ENCODE peak calls at places on chromosome 10, in nine cellular contexts. A, V, B, C, U, L, D, T and I are unnamed samples. For H3K4me1 and H3K9me3, the result is how much of the 10 kb centered on the place peaks cover.

GRCh38 chr10:44330431-44330830 is 54.5 kb downstream of the CXCL12 start:
- DNase-seq in B (no peak), L (no peak), C (no peak), A (no peak), U (no peak), V (no peak), D (no peak), T (no peak), I (no peak)

GRCh38 chr10:29482591-29483421 is 152.0 kb downstream of the SVIL start:
- DNase-seq in L (peak), D (peak), U (no peak), V (no peak), T (no peak), B (no peak), C (no peak), A (no peak), I (no peak)

GRCh38 chr10:22479419-22479818 is 134.1 kb downstream of the SPAG6 start:
- DNase-seq in A (no peak), C (no peak), L (no peak), B (no peak), T (no peak), D (no peak), V (no peak), U (no peak), I (no peak)

GRCh38 chr10:128124813-128125403 is 1.3 kb downstream of the MKI67 start:
- DNase-seq in B (no peak), U (peak), D (no peak), T (no peak), C (no peak), L (no peak), A (no peak), V (no peak), I (no peak)

GRCh38 chr10:77746313-77746712 is 108.7 kb upstream of the KCNMA1 start:
- DNase-seq in D (no peak), A (no peak), C (no peak), T (no peak), U (no peak), L (peak), B (no peak), V (no peak), I (no peak)

GRCh38 chr10:117552759-117553158 is 10.2 kb downstream of the EMX2 start:
- DNase-seq in A (no peak), U (no peak), V (no peak), T (peak), C (no peak), L (no peak), D (no peak), B (no peak), I (no peak)

GRCh38 chr10:44415121-44415520 is 30.2 kb upstream of the CXCL12 start:
- DNase-seq in U (no peak), V (no peak), C (no peak), B (no peak), A (no peak), L (peak), D (no peak), T (no peak), I (no peak)

GRCh38 chr10:78602201-78602917 is 466.4 kb upstream of the ZMIZ1 start:
- DNase-seq in L (peak), T (no peak), B (no peak), D (no peak), A (no peak), U (no peak), C (peak), V (no peak), I (no peak)

GRCh38 chr10:52961298-52961697 is 188.7 kb upstream of the MBL2 start:
- DNase-seq in B (no peak), V (no peak), L (no peak), T (no peak), A (no peak), C (no peak), D (no peak), U (no peak), I (no peak)

GRCh38 chr10:18635995-18636394 is 15.4 kb downstream of the NSUN6 start:
- DNase-seq in B (no peak), T (no peak), U (no peak), L (no peak), V (no peak), D (no peak), C (no peak), A (no peak), I (peak)

GRCh38 chr10:34780818-34781380 is 34.2 kb downstream of the PARD3 start:
- DNase-seq in V (peak), C (no peak), B (no peak), A (no peak), T (no peak), D (peak), U (no peak), L (peak), I (peak)

GRCh38 chr10:97333601-97334369 is 744 bp downstream of the FRAT2 start:
- DNase-seq in V (peak), A (peak), U (peak), T (peak), L (peak), D (peak), C (no peak), B (no peak), I (peak)

GRCh38 chr10:91709394-91709798 is 76.5 kb upstream of the PPP1R3C start:
- DNase-seq in L (peak), B (no peak), V (no peak), C (no peak), T (no peak), D (no peak), A (no peak), U (no peak), I (no peak)

GRCh38 chr10:79066460-79067240 is 2.1 kb upstream of the ZMIZ1 start:
- DNase-seq in A (peak), B (no peak), D (no peak), T (no peak), V (peak), U (no peak), C (no peak), L (no peak), I (no peak)

GRCh38 chr10:102405108-102405561 is 9.6 kb downstream of the NFKB2 start:
- DNase-seq in B (no peak), C (no peak), D (no peak), A (no peak), V (no peak), L (no peak), T (no peak), U (no peak), I (no peak)

GRCh38 chr10:80946073-80946472 is 408.4 kb downstream of the SH2D4B start:
- DNase-seq in L (no peak), V (no peak), D (no peak), C (no peak), U (no peak), A (no peak), B (no peak), T (no peak), I (no peak)

GRCh38 chr10:80946957-80947722 is 409.4 kb downstream of the SH2D4B start:
- DNase-seq in U (no peak), A (no peak), C (no peak), D (no peak), L (no peak), V (no peak), T (no peak), B (no peak), I (peak)

GRCh38 chr10:80949785-80950184 is 412.1 kb downstream of the SH2D4B start:
- DNase-seq in B (no peak), L (no peak), U (no peak), V (no peak), D (no peak), T (no peak), A (no peak), C (no peak), I (no peak)

GRCh38 chr10:80945267-80945880 is 407.7 kb downstream of the SH2D4B start:
- DNase-seq in T (no peak), V (peak), C (no peak), U (no peak), B (no peak), A (no peak), L (no peak), D (no peak), I (peak)
- TF ChIP-seq CTCF in T (no peak), V (peak), C (no peak), U (peak), B (no peak), A (peak), L (peak), D (peak), I (peak)

GRCh38 chr10:69846252-69847000 is 44.7 kb downstream of the COL13A1 start:
- DNase-seq in L (no peak), U (no peak), T (no peak), V (no peak), C (no peak), D (no peak), B (no peak), A (no peak), I (no peak)

GRCh38 chr10:69848454-69848853 is 46.7 kb downstream of the COL13A1 start:
- DNase-seq in B (no peak), V (no peak), A (no peak), T (no peak), C (no peak), U (no peak), L (no peak), D (no peak), I (no peak)

GRCh38 chr10:69849790-69850189 is 48.1 kb downstream of the COL13A1 start:
- DNase-seq in V (no peak), D (no peak), L (no peak), C (no peak), T (no peak), B (no peak), A (no peak), U (no peak), I (no peak)

GRCh38 chr10:69847458-69847857 is 45.8 kb downstream of the COL13A1 start:
- DNase-seq in T (no peak), V (peak), A (no peak), U (no peak), L (no peak), C (no peak), B (no peak), D (no peak), I (no peak)

DNA sequence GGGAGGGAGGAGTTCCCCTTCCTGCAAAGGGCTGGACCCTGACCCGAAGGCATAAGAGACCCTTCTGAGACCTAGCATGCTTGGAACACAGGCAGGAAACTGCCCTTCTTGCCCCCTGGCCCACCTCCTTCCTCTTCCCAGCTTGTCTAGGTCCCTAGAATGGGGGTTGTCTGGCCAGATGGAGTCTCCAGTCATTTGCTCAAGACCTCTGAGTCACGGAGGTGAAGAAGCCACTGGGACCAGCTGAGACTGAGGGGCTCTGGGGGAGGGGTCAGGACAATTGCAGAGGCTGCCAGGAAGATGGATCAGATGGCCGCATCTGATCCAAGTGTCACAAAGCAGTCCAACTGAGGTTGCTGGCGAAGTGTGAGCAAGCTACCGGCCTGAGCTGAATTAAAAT is 46.2 kb downstream of the COL13A1 start:
- DNase-seq in B (no peak), D (no peak), U (no peak), A (no peak), L (no peak), V (no peak), T (no peak), C (no peak), I (no peak)
- H3K4me1 ChIP-seq in B (under half), D (under half), U (under half), A (under half), L (under half), V (under half), T (under half), C (under half), I (under half)

DNA sequence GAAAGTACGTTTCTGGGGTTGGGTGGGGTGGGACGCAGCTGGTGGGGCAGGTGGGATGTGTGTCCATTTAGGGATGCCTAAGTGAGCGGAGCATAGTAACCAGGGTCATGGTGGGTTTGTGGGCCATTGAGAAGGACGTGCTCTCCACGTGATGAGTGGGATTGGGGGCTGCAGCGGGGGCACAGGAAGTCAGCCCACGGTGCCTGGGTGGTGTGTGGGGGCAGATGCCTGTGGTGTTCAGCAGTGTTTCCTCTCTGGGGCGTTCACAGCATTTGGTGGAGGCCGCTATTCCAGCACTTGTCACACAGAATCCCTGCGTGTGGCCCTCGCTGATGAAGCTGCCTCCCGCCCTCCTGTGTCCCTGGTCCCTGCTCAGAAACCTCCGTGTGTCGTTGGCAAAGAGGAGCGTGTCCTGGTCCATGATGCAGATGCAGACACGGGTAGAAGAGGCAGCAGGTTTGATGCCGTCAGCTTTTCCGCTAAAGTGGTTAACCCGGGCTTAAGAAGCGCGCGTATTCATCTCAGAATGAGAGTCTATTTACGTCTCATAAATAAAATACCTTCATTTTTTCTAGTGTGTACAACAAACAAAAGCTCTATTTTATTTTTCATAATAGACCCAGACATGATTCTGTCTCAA is 274.2 kb downstream of the ADARB2 start:
- DNase-seq in T (no peak), L (no peak), V (no peak), C (no peak), B (no peak), U (no peak), A (no peak), D (no peak), I (no peak)
- H3K9me3 ChIP-seq in T (under half), L (under half), V (under half), C (under half), B (under half), U (under half), A (under half), D (under half), I (under half)

GRCh38 chr10:1138529-1138928 is 82.3 kb downstream of the WDR37 start:
- DNase-seq in L (no peak), C (no peak), T (no peak), B (no peak), V (no peak), U (no peak), A (no peak), D (no peak), I (no peak)

GRCh38 chr10:1141261-1141660 is 85.1 kb downstream of the WDR37 start:
- DNase-seq in B (no peak), A (no peak), U (no peak), V (no peak), D (no peak), L (no peak), C (peak), T (no peak), I (no peak)

GRCh38 chr10:1137499-1138163 is 81.4 kb downstream of the WDR37 start:
- DNase-seq in T (no peak), B (no peak), C (peak), L (no peak), U (no peak), D (no peak), A (no peak), V (no peak), I (no peak)

GRCh38 chr10:1141701-1142100 is 85.5 kb downstream of the WDR37 start:
- DNase-seq in C (peak), A (no peak), T (no peak), L (no peak), U (no peak), V (no peak), B (no peak), D (no peak), I (no peak)

GRCh38 chr10:1142596-1142995 is 86.4 kb downstream of the WDR37 start:
- DNase-seq in T (no peak), V (no peak), D (no peak), A (no peak), L (no peak), C (no peak), U (no peak), B (no peak), I (no peak)
- TF ChIP-seq CTCF in T (no peak), V (no peak), D (no peak), A (no peak), L (no peak), C (no peak), U (no peak), B (no peak), I (no peak)

GRCh38 chr10:30697806-30698205 is 68.3 kb upstream of the LYZL2 start:
- DNase-seq in T (no peak), V (no peak), B (no peak), D (no peak), C (no peak), L (no peak), A (no peak), U (no peak), I (no peak)

GRCh38 chr10:30705086-30705624 is 75.6 kb upstream of the LYZL2 start:
- DNase-seq in U (peak), V (no peak), A (no peak), T (no peak), B (no peak), L (no peak), D (no peak), C (no peak), I (no peak)

GRCh38 chr10:30702860-30703259 is 73.3 kb upstream of the LYZL2 start:
- DNase-seq in V (no peak), U (no peak), L (no peak), C (no peak), A (no peak), T (no peak), B (no peak), D (no peak), I (no peak)

GRCh38 chr10:30704016-30704600 is 74.6 kb upstream of the LYZL2 start:
- DNase-seq in C (no peak), L (no peak), B (no peak), T (no peak), A (no peak), V (no peak), D (no peak), U (no peak), I (no peak)

DNA sequence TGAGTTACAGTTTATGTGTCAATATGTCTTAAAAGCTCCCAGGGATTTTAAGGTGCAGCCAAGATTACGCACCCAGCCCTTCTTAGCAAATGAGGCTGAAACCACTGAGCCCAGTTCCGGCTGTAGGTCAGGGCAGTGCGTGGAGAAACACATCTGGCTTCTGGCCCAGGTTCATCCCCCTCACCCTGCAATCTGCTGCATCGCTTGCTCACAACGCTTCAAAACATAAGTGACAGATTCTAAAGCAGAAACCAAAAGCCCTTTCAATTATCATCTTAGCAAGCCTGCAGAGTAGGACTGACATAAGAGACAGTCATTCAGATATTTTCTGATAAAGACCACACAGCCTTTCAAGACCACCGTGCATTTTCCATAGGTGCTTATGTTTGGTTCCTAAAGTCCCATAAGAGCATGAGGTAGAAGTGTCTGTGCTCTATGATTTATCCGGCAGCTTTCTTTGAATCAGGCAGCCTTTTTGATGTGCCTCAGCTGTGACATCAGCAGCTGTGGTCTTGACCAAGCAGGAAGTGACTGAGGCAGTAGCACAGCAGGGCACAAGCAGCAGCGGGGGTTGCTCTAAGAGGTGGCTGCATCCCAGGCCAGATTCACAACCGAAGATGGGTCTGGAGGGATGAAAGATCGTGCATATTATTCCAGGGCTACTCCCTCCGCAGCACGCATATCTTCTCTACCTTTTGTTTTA is 72.1 kb upstream of the LYZL2 start:
- DNase-seq in L (peak), V (no peak), U (peak), D (no peak), C (no peak), A (no peak), T (peak), B (no peak), I (peak)
- H3K4me1 ChIP-seq in L (under half), V (under half), U (under half), D (under half), C (under half), A (under half), T (half or more), B (under half), I (under half)

GRCh38 chr10:107686095-107686494 is 521.6 kb upstream of the SORCS1 start:
- DNase-seq in D (peak), U (peak), V (no peak), A (peak), T (peak), C (no peak), B (no peak), L (no peak), I (peak)

GRCh38 chr10:107687702-107688101 is 523.2 kb upstream of the SORCS1 start:
- DNase-seq in L (no peak), T (no peak), B (no peak), C (no peak), D (no peak), U (no peak), V (no peak), A (no peak), I (no peak)

GRCh38 chr10:107692072-107692471 is 527.6 kb upstream of the SORCS1 start:
- DNase-seq in A (no peak), L (no peak), V (no peak), T (no peak), D (no peak), U (no peak), B (no peak), C (no peak), I (no peak)

DNA sequence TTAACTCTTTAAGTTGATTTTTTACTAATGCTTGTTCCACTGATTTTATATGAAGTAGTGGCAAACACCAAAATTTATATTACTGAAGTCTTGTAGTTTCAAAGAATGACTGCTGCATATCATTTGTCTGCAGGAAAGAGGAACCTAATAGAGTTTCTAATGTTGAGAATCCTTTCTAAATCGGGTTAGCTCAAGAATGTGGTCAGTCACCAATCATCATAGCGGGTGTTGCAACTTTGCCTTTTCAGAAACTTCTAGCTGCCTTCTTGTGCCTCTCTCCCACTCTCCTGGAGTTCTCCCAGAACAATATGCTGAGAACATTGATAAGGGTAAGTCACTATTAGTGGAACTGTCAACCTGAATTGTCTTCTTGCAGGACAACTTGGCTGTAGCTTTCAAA is 524.8 kb upstream of the SORCS1 start:
- DNase-seq in A (no peak), T (no peak), L (no peak), U (no peak), V (no peak), B (no peak), C (no peak), D (no peak), I (no peak)
- H3K9me3 ChIP-seq in A (under half), T (under half), L (under half), U (under half), V (under half), B (under half), C (under half), D (under half), I (under half)

DNA sequence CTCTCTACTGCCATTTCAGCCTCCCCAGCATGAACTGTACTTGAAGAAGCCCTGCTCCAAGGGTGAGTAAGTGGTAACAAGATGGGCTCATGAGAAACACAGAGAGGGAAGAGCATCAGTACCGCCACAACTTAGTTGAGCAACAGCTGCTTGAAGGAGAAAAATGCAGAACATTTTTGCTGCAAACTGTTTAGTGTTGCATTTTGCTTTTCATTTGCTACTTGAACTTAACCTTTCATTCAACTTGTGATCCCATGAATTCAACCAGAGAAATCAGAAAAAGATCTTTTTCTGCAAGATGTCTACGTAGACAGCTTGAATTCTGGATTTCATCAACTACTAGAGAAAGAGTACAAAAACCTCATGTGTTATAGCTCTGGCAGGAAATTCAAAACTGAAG is 40.7 kb downstream of the ANK3 start:
- DNase-seq in D (no peak), T (no peak), V (no peak), A (no peak), U (no peak), B (no peak), C (no peak), L (peak), I (no peak)
- TF ChIP-seq CTCF in D (no peak), T (no peak), V (no peak), A (no peak), U (no peak), B (no peak), C (no peak), L (no peak), I (no peak)

GRCh38 chr10:124675824-124676223 is 68.4 kb downstream of the FAM53B start:
- DNase-seq in U (no peak), L (no peak), A (no peak), V (no peak), C (no peak), B (no peak), T (no peak), D (no peak), I (no peak)
- H3K4me1 ChIP-seq in U (half or more), L (under half), A (half or more), V (under half), C (half or more), B (under half), T (half or more), D (half or more), I (half or more)